ENCODE peak calls at places on chromosomes 7 and 10, in five cellular contexts. One of them, this sample, is unnamed.

GRCh38 chr7:155237730-155238129 is 59.9 kb upstream of the INSIG1 start:
- DNase-seq in activated CD4-positive, alpha-beta T cell treated with anti-CD3 and anti-CD28 coated beads, Interleukin-2, amount 50 U/mL, for 24 hours: no peak
- DNase-seq in effector memory CD8-positive, alpha-beta T cell: no peak
- DNase-seq in sigmoid colon: no peak
- DNase-seq in activated T-helper 2 cell treated with anti-CD3 and anti-CD28 coated beads, Interferon-gamma antibody, Interleukin-2, Interleukin-4, amounts not matched to agents 10 μg/mL and 5 μg/mL and 100 μg/mL, durations not matched to agents 14 hours and 24 hours and 36 hours: no peak
- DNase-seq in this sample: no peak

GRCh38 chr7:158809596-158809995 is 19.7 kb downstream of the ESYT2 start:
- DNase-seq in activated CD4-positive, alpha-beta T cell treated with anti-CD3 and anti-CD28 coated beads, Interleukin-2, amount 50 U/mL, for 24 hours: no peak
- DNase-seq in effector memory CD8-positive, alpha-beta T cell: no peak
- DNase-seq in sigmoid colon: no peak
- DNase-seq in activated T-helper 2 cell treated with anti-CD3 and anti-CD28 coated beads, Interferon-gamma antibody, Interleukin-2, Interleukin-4, amounts not matched to agents 10 μg/mL and 5 μg/mL and 100 μg/mL, durations not matched to agents 14 hours and 24 hours and 36 hours: no peak
- DNase-seq in this sample: no peak

GRCh38 chr10:20624642-20625041 is 272.5 kb downstream of the NEBL start:
- DNase-seq in activated CD4-positive, alpha-beta T cell treated with anti-CD3 and anti-CD28 coated beads, Interleukin-2, amount 50 U/mL, for 24 hours: no peak
- DNase-seq in effector memory CD8-positive, alpha-beta T cell: no peak
- DNase-seq in sigmoid colon: peak; percentile 67
- DNase-seq in activated T-helper 2 cell treated with anti-CD3 and anti-CD28 coated beads, Interferon-gamma antibody, Interleukin-2, Interleukin-4, amounts not matched to agents 10 μg/mL and 5 μg/mL and 100 μg/mL, durations not matched to agents 14 hours and 24 hours and 36 hours: no peak
- DNase-seq in this sample: no peak

GRCh38 chr7:98242934-98243333 is 9.1 kb downstream of the TECPR1 start:
- DNase-seq in activated CD4-positive, alpha-beta T cell treated with anti-CD3 and anti-CD28 coated beads, Interleukin-2, amount 50 U/mL, for 24 hours: no peak
- DNase-seq in effector memory CD8-positive, alpha-beta T cell: no peak
- DNase-seq in sigmoid colon: no peak
- DNase-seq in activated T-helper 2 cell treated with anti-CD3 and anti-CD28 coated beads, Interferon-gamma antibody, Interleukin-2, Interleukin-4, amounts not matched to agents 10 μg/mL and 5 μg/mL and 100 μg/mL, durations not matched to agents 14 hours and 24 hours and 36 hours: no peak
- DNase-seq in this sample: no peak

GRCh38 chr10:124588736-124589451 is 127.3 kb downstream of the LHPP start:
- DNase-seq in activated CD4-positive, alpha-beta T cell treated with anti-CD3 and anti-CD28 coated beads, Interleukin-2, amount 50 U/mL, for 24 hours: no peak
- DNase-seq in effector memory CD8-positive, alpha-beta T cell: no peak
- DNase-seq in sigmoid colon: no peak
- DNase-seq in activated T-helper 2 cell treated with anti-CD3 and anti-CD28 coated beads, Interferon-gamma antibody, Interleukin-2, Interleukin-4, amounts not matched to agents 10 μg/mL and 5 μg/mL and 100 μg/mL, durations not matched to agents 14 hours and 24 hours and 36 hours: no peak
- DNase-seq in this sample: no peak

GRCh38 chr10:60236869-60237524 is 152.7 kb downstream of the ANK3 start:
- DNase-seq in activated CD4-positive, alpha-beta T cell treated with anti-CD3 and anti-CD28 coated beads, Interleukin-2, amount 50 U/mL, for 24 hours: no peak
- DNase-seq in effector memory CD8-positive, alpha-beta T cell: peak; percentile 14
- DNase-seq in sigmoid colon: peak; percentile 74
- DNase-seq in activated T-helper 2 cell treated with anti-CD3 and anti-CD28 coated beads, Interferon-gamma antibody, Interleukin-2, Interleukin-4, amounts not matched to agents 10 μg/mL and 5 μg/mL and 100 μg/mL, durations not matched to agents 14 hours and 24 hours and 36 hours: peak; percentile 24
- DNase-seq in this sample: no peak

GRCh38 chr10:98041352-98042043 is 11.1 kb upstream of the CRTAC1 start:
- DNase-seq in activated CD4-positive, alpha-beta T cell treated with anti-CD3 and anti-CD28 coated beads, Interleukin-2, amount 50 U/mL, for 24 hours: peak; percentile 16
- DNase-seq in effector memory CD8-positive, alpha-beta T cell: peak; percentile 30
- DNase-seq in sigmoid colon: peak; percentile 72
- DNase-seq in activated T-helper 2 cell treated with anti-CD3 and anti-CD28 coated beads, Interferon-gamma antibody, Interleukin-2, Interleukin-4, amounts not matched to agents 10 μg/mL and 5 μg/mL and 100 μg/mL, durations not matched to agents 14 hours and 24 hours and 36 hours: peak; percentile 18
- DNase-seq in this sample: no peak

GRCh38 chr7:140159487-140159886 is 17.3 kb downstream of the KDM7A start:
- DNase-seq in activated CD4-positive, alpha-beta T cell treated with anti-CD3 and anti-CD28 coated beads, Interleukin-2, amount 50 U/mL, for 24 hours: no peak
- DNase-seq in effector memory CD8-positive, alpha-beta T cell: no peak
- DNase-seq in sigmoid colon: no peak
- DNase-seq in activated T-helper 2 cell treated with anti-CD3 and anti-CD28 coated beads, Interferon-gamma antibody, Interleukin-2, Interleukin-4, amounts not matched to agents 10 μg/mL and 5 μg/mL and 100 μg/mL, durations not matched to agents 14 hours and 24 hours and 36 hours: no peak
- DNase-seq in this sample: no peak

GRCh38 chr7:142485617-142486226 is 227.9 kb upstream of the PRSS58 start:
- DNase-seq in activated CD4-positive, alpha-beta T cell treated with anti-CD3 and anti-CD28 coated beads, Interleukin-2, amount 50 U/mL, for 24 hours: no peak
- DNase-seq in effector memory CD8-positive, alpha-beta T cell: no peak
- DNase-seq in sigmoid colon: no peak
- DNase-seq in activated T-helper 2 cell treated with anti-CD3 and anti-CD28 coated beads, Interferon-gamma antibody, Interleukin-2, Interleukin-4, amounts not matched to agents 10 μg/mL and 5 μg/mL and 100 μg/mL, durations not matched to agents 14 hours and 24 hours and 36 hours: no peak
- DNase-seq in this sample: no peak

GRCh38 chr10:10817609-10818008 is 200.1 kb upstream of the CELF2 start:
- DNase-seq in activated CD4-positive, alpha-beta T cell treated with anti-CD3 and anti-CD28 coated beads, Interleukin-2, amount 50 U/mL, for 24 hours: no peak
- DNase-seq in effector memory CD8-positive, alpha-beta T cell: no peak
- DNase-seq in sigmoid colon: no peak
- DNase-seq in activated T-helper 2 cell treated with anti-CD3 and anti-CD28 coated beads, Interferon-gamma antibody, Interleukin-2, Interleukin-4, amounts not matched to agents 10 μg/mL and 5 μg/mL and 100 μg/mL, durations not matched to agents 14 hours and 24 hours and 36 hours: no peak
- DNase-seq in this sample: no peak

GRCh38 chr7:18313970-18314369 is 181.6 kb upstream of the HDAC9 start:
- DNase-seq in activated CD4-positive, alpha-beta T cell treated with anti-CD3 and anti-CD28 coated beads, Interleukin-2, amount 50 U/mL, for 24 hours: no peak
- DNase-seq in effector memory CD8-positive, alpha-beta T cell: no peak
- DNase-seq in sigmoid colon: no peak
- DNase-seq in activated T-helper 2 cell treated with anti-CD3 and anti-CD28 coated beads, Interferon-gamma antibody, Interleukin-2, Interleukin-4, amounts not matched to agents 10 μg/mL and 5 μg/mL and 100 μg/mL, durations not matched to agents 14 hours and 24 hours and 36 hours: no peak
- DNase-seq in this sample: no peak

GRCh38 chr10:14712991-14713422 is 61.7 kb downstream of the FAM107B start:
- DNase-seq in activated CD4-positive, alpha-beta T cell treated with anti-CD3 and anti-CD28 coated beads, Interleukin-2, amount 50 U/mL, for 24 hours: no peak
- DNase-seq in effector memory CD8-positive, alpha-beta T cell: no peak
- DNase-seq in sigmoid colon: no peak
- DNase-seq in activated T-helper 2 cell treated with anti-CD3 and anti-CD28 coated beads, Interferon-gamma antibody, Interleukin-2, Interleukin-4, amounts not matched to agents 10 μg/mL and 5 μg/mL and 100 μg/mL, durations not matched to agents 14 hours and 24 hours and 36 hours: no peak
- DNase-seq in this sample: no peak

GRCh38 chr10:132350391-132350790 is 18.4 kb downstream of the LRRC27 start:
- DNase-seq in activated CD4-positive, alpha-beta T cell treated with anti-CD3 and anti-CD28 coated beads, Interleukin-2, amount 50 U/mL, for 24 hours: no peak
- DNase-seq in effector memory CD8-positive, alpha-beta T cell: no peak
- DNase-seq in sigmoid colon: peak; percentile 52
- DNase-seq in activated T-helper 2 cell treated with anti-CD3 and anti-CD28 coated beads, Interferon-gamma antibody, Interleukin-2, Interleukin-4, amounts not matched to agents 10 μg/mL and 5 μg/mL and 100 μg/mL, durations not matched to agents 14 hours and 24 hours and 36 hours: no peak
- DNase-seq in this sample: no peak

GRCh38 chr10:124462348-124462695 is 699 bp downstream of the LHPP start:
- DNase-seq in activated CD4-positive, alpha-beta T cell treated with anti-CD3 and anti-CD28 coated beads, Interleukin-2, amount 50 U/mL, for 24 hours: no peak
- DNase-seq in effector memory CD8-positive, alpha-beta T cell: no peak
- DNase-seq in sigmoid colon: no peak
- DNase-seq in activated T-helper 2 cell treated with anti-CD3 and anti-CD28 coated beads, Interferon-gamma antibody, Interleukin-2, Interleukin-4, amounts not matched to agents 10 μg/mL and 5 μg/mL and 100 μg/mL, durations not matched to agents 14 hours and 24 hours and 36 hours: no peak
- DNase-seq in this sample: no peak

GRCh38 chr10:91197044-91197651 is 23.3 kb upstream of the PCGF5 start:
- DNase-seq in activated CD4-positive, alpha-beta T cell treated with anti-CD3 and anti-CD28 coated beads, Interleukin-2, amount 50 U/mL, for 24 hours: no peak
- DNase-seq in effector memory CD8-positive, alpha-beta T cell: no peak
- DNase-seq in sigmoid colon: no peak
- DNase-seq in activated T-helper 2 cell treated with anti-CD3 and anti-CD28 coated beads, Interferon-gamma antibody, Interleukin-2, Interleukin-4, amounts not matched to agents 10 μg/mL and 5 μg/mL and 100 μg/mL, durations not matched to agents 14 hours and 24 hours and 36 hours: no peak
- DNase-seq in this sample: no peak